ENCODE peak calls at places on chromosomes 1 and 21, in nine cellular contexts. M is Peyer's patch; W is CD4-positive, alpha-beta T cell; Q is fibroblast of the aortic adventitia; B is left ventricle myocardium inferior; V is stomach; Z is lower lobe of right lung; I is neural crest cell; T is mesothelial cell of epicardium. R is an unnamed sample.

GRCh38 chr1:30929944-30930525 is 21.5 kb upstream of the SDC3 start:
- DNase-seq in M (no peak), W (no peak), Q (no peak), B (no peak), V (no peak), Z (no peak), I (no peak), T (no peak), R (no peak)

GRCh38 chr21:46603228-46603627 is 1.7 kb downstream of the S100B start:
- DNase-seq in M (no peak), W (no peak), Q (peak), B (no peak), V (no peak), Z (no peak), I (no peak), T (no peak), R (no peak)

GRCh38 chr1:89286549-89287181 is 14.0 kb upstream of the GBP5 start:
- DNase-seq in M (no peak), W (no peak), Q (no peak), B (no peak), V (no peak), Z (no peak), I (no peak), T (no peak), R (no peak)

GRCh38 chr1:182616130-182617074 is 12.2 kb upstream of the RGS16 start:
- DNase-seq in M (peak), W (peak), Q (peak), B (peak), V (peak), Z (peak), I (no peak), T (peak), R (no peak)

GRCh38 chr1:14443164-14443787 is 155.2 kb upstream of the KAZN start:
- DNase-seq in M (no peak), W (no peak), Q (no peak), B (no peak), V (no peak), Z (no peak), I (no peak), T (peak), R (no peak)

GRCh38 chr1:187877220-187877619 is 1048.5 kb downstream of the PLA2G4A start:
- DNase-seq in M (no peak), W (no peak), Q (no peak), B (no peak), V (no peak), Z (no peak), I (no peak), T (no peak), R (no peak)

GRCh38 chr1:43836267-43836951 is 97.2 kb upstream of the ARTN start:
- DNase-seq in M (peak), W (peak), Q (no peak), B (peak), V (peak), Z (peak), I (no peak), T (peak), R (no peak)

GRCh38 chr1:19484338-19484792 is 974 bp downstream of the CAPZB start:
- DNase-seq in M (peak), W (no peak), Q (no peak), B (no peak), V (no peak), Z (peak), I (peak), T (peak), R (no peak)

GRCh38 chr1:28428012-28428411 is 58.5 kb downstream of the PHACTR4 start:
- DNase-seq in M (no peak), W (no peak), Q (no peak), B (no peak), V (no peak), Z (no peak), I (no peak), T (no peak), R (no peak)

GRCh38 chr1:112517646-112518045 is 8.9 kb downstream of the WNT2B start:
- DNase-seq in M (no peak), W (no peak), Q (no peak), B (no peak), V (no peak), Z (no peak), I (no peak), T (no peak), R (no peak)

GRCh38 chr1:65791860-65792670 is 630 bp upstream of the PDE4B start:
- DNase-seq in M (no peak), W (no peak), Q (no peak), B (peak), V (no peak), Z (peak), I (peak), T (no peak), R (no peak)

GRCh38 chr1:165648919-165649572 is 18.0 kb downstream of the MGST3 start:
- DNase-seq in M (no peak), W (no peak), Q (no peak), B (no peak), V (no peak), Z (no peak), I (no peak), T (no peak), R (no peak)

GRCh38 chr1:160499631-160500030 is 23.4 kb downstream of the SLAMF6 start:
- DNase-seq in M (no peak), W (no peak), Q (no peak), B (no peak), V (no peak), Z (no peak), I (no peak), T (no peak), R (no peak)

GRCh38 chr1:181135462-181135781 is 46.9 kb downstream of the IER5 start:
- DNase-seq in M (no peak), W (no peak), Q (peak), B (no peak), V (no peak), Z (no peak), I (no peak), T (no peak), R (peak)

GRCh38 chr1:66182551-66183178 is 351.3 kb upstream of the SGIP1 start:
- DNase-seq in M (no peak), W (peak), Q (peak), B (no peak), V (no peak), Z (no peak), I (no peak), T (peak), R (no peak)

GRCh38 chr1:115374598-115374997 is 36.5 kb upstream of the NGF start:
- DNase-seq in M (no peak), W (no peak), Q (no peak), B (no peak), V (no peak), Z (no peak), I (no peak), T (no peak), R (no peak)

GRCh38 chr1:212737559-212737958 is 37.9 kb upstream of the BATF3 start:
- DNase-seq in M (no peak), W (no peak), Q (no peak), B (no peak), V (no peak), Z (no peak), I (no peak), T (no peak), R (no peak)

GRCh38 chr1:21342961-21343838 is 52.9 kb upstream of the ECE1 start:
- DNase-seq in M (no peak), W (no peak), Q (peak), B (no peak), V (no peak), Z (no peak), I (no peak), T (no peak), R (no peak)

GRCh38 chr1:179448429-179449149 is 82.8 kb downstream of the AXDND1 start:
- DNase-seq in M (no peak), W (no peak), Q (no peak), B (no peak), V (no peak), Z (no peak), I (no peak), T (no peak), R (no peak)

GRCh38 chr1:219523411-219523810 is 89.5 kb downstream of the ZC3H11B start:
- DNase-seq in M (no peak), W (no peak), Q (no peak), B (no peak), V (no peak), Z (no peak), I (no peak), T (no peak), R (no peak)

GRCh38 chr1:53107090-53107489 is 35.3 kb downstream of the SLC1A7 start:
- DNase-seq in M (no peak), W (no peak), Q (no peak), B (no peak), V (no peak), Z (no peak), I (no peak), T (no peak), R (no peak)

GRCh38 chr1:82273816-82274215 is 473.1 kb downstream of the ADGRL2 start:
- DNase-seq in M (no peak), W (no peak), Q (no peak), B (no peak), V (no peak), Z (no peak), I (no peak), T (no peak), R (no peak)

GRCh38 chr1:169487153-169487552 is 1.4 kb upstream of the SLC19A2 start:
- DNase-seq in M (no peak), W (no peak), Q (no peak), B (no peak), V (no peak), Z (no peak), I (no peak), T (no peak), R (no peak)

GRCh38 chr1:32336963-32337675 is 1.1 kb upstream of the MARCKSL1 start:
- DNase-seq in M (peak), W (no peak), Q (peak), B (peak), V (peak), Z (peak), I (no peak), T (no peak), R (no peak)

GRCh38 chr1:86352096-86352495 is 44.0 kb downstream of the ODF2L start:
- DNase-seq in M (no peak), W (no peak), Q (peak), B (no peak), V (no peak), Z (no peak), I (no peak), T (no peak), R (no peak)

GRCh38 chr1:4171480-4172450 is 271.7 kb upstream of the C1orf174 start:
- DNase-seq in M (peak), W (no peak), Q (no peak), B (peak), V (peak), Z (no peak), I (no peak), T (no peak), R (no peak)

GRCh38 chr1:225845633-225846259 is 35.8 kb downstream of the EPHX1 start:
- DNase-seq in M (peak), W (no peak), Q (peak), B (peak), V (peak), Z (peak), I (peak), T (peak), R (peak)

GRCh38 chr1:53411541-53412152 is 47.6 kb upstream of the DMRTB1 start:
- DNase-seq in M (no peak), W (no peak), Q (no peak), B (no peak), V (no peak), Z (no peak), I (no peak), T (no peak), R (no peak)

GRCh38 chr1:118185083-118185899 is at the start of gene SPAG17:
- DNase-seq in M (peak), W (no peak), Q (peak), B (peak), V (peak), Z (peak), I (peak), T (peak), R (peak)

GRCh38 chr21:44999428-44999971 is 59.7 kb downstream of the SLX9 start:
- DNase-seq in M (no peak), W (no peak), Q (no peak), B (no peak), V (no peak), Z (peak), I (no peak), T (no peak), R (no peak)

GRCh38 chr1:12078575-12078937 is 15.5 kb downstream of the TNFRSF8 start:
- DNase-seq in M (no peak), W (no peak), Q (no peak), B (no peak), V (no peak), Z (no peak), I (no peak), T (no peak), R (no peak)

GRCh38 chr1:12080773-12081556 is 17.9 kb downstream of the TNFRSF8 start:
- DNase-seq in M (no peak), W (no peak), Q (no peak), B (no peak), V (no peak), Z (no peak), I (no peak), T (no peak), R (no peak)

GRCh38 chr1:12080156-12080555 is 17.1 kb downstream of the TNFRSF8 start:
- DNase-seq in M (no peak), W (no peak), Q (no peak), B (no peak), V (no peak), Z (no peak), I (no peak), T (no peak), R (no peak)

GRCh38 chr1:12081648-12082396 is 18.7 kb downstream of the TNFRSF8 start:
- DNase-seq in M (no peak), W (no peak), Q (no peak), B (no peak), V (no peak), Z (no peak), I (no peak), T (no peak), R (no peak)

DNA sequence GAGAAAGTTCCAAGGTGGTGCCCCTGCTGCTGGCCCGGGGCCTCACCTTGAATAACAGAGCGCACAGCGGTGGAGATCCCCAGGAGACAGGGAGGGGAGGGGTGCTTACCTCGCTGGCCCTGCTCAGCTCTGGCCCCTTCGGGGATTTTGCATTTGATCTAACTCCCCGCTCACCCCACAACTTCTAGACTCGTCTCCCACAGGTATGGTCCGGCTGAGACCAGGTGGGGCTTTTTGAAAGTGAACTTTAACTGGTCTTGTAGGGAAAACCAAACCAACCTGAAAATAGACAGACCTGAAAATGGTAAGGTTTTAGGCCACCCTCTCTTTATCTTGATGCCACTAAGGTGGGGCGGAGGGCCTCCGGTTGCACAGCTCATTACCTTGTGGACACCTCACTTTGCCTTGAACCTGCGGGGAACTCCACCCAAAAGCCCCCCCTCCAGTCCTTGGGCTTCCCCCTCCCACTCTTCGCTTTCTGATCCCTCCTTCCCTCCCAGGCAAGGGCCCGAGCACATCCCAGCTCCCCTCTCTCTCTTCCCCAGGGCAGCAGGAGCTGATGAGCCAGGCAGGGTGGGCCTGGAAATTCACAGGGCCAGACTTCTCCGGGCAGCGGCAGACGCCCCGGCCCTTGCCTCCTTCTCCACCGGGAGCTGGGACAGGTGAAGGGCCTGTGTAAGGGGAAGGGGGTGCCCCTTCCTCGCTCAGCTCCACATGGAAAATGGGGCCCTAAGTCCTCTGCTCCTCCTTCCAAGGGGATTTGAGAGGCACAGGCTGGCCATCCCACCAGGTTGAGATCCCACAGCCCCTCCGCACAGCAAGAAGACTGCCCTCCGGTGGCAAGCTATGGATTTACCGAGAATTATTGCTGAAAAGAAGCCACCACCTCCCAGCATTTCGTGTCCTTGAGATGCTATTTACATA is 16.1 kb downstream of the TNFRSF8 start:
- DNase-seq in M (peak), W (no peak), Q (peak), B (no peak), V (no peak), Z (no peak), I (peak), T (peak), R (peak)
- TF ChIP-seq CTCF in M (peak), W (no peak), Q (peak), B (peak), V (no peak), Z (peak), I (peak), T (peak), R (peak)

GRCh38 chr1:7346070-7346596 is 425.0 kb upstream of the VAMP3 start:
- DNase-seq in M (no peak), W (no peak), Q (no peak), B (no peak), V (no peak), Z (no peak), I (no peak), T (no peak), R (no peak)
- TF ChIP-seq CTCF in M (no peak), W (no peak), Q (no peak), B (no peak), V (no peak), Z (no peak), I (no peak), T (no peak), R (no peak)

DNA sequence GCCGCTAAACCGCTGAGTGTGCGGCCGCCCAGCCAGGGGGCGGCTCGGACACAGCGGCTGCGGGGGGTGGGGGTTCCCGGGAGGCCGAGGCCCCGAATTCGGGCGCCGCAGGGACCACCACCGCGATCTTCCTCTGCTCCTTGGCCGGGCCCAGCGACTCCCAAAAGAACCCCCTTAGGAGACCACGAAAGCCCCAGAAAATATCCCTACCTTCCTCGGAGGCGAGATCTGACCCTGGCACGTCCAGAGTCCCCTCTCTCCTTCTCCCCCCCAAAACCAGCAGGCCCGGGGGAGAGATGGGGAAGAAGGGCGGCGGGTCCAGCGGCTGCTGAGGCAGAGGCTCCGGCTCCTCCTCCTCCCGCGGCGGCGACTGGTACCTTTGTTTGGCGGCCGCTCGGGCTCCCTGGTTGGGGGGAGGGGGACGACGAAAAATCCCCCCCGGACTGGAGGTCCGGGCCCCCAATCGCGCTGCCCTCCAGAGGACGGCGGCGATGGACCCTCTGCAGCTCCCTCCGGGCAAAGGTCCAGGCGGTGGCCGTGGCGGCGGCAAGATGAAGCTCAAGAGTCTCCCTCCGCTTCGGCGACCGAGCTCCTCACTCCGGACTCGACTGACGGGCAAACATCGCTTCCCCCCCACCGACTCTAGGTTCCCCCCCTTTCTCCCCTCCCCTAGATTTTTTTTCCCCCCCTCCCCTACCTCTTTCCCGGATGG is at the start of gene ARID4B:
- DNase-seq in M (peak), W (no peak), Q (no peak), B (peak), V (peak), Z (peak), I (peak), T (peak), R (no peak)
- TF ChIP-seq CTCF in M (no peak), W (no peak), Q (no peak), B (no peak), V (no peak), Z (no peak), I (no peak), T (no peak), R (no peak)

GRCh38 chr21:33231526-33231925 is 1.8 kb downstream of the IFNAR2 start:
- DNase-seq in M (no peak), W (peak), Q (no peak), B (no peak), V (no peak), Z (no peak), I (no peak), T (no peak), R (no peak)

GRCh38 chr21:33229776-33230517 is at the start of gene IFNAR2:
- DNase-seq in M (peak), W (peak), Q (peak), B (peak), V (peak), Z (peak), I (peak), T (peak), R (peak)

GRCh38 chr21:33229099-33229775 is 501 bp upstream of the IFNAR2 start:
- DNase-seq in M (no peak), W (no peak), Q (no peak), B (no peak), V (no peak), Z (no peak), I (no peak), T (no peak), R (no peak)

GRCh38 chr21:33232640-33233039 is 2.9 kb downstream of the IFNAR2 start:
- DNase-seq in M (no peak), W (no peak), Q (no peak), B (no peak), V (no peak), Z (no peak), I (no peak), T (no peak), R (no peak)

DNA sequence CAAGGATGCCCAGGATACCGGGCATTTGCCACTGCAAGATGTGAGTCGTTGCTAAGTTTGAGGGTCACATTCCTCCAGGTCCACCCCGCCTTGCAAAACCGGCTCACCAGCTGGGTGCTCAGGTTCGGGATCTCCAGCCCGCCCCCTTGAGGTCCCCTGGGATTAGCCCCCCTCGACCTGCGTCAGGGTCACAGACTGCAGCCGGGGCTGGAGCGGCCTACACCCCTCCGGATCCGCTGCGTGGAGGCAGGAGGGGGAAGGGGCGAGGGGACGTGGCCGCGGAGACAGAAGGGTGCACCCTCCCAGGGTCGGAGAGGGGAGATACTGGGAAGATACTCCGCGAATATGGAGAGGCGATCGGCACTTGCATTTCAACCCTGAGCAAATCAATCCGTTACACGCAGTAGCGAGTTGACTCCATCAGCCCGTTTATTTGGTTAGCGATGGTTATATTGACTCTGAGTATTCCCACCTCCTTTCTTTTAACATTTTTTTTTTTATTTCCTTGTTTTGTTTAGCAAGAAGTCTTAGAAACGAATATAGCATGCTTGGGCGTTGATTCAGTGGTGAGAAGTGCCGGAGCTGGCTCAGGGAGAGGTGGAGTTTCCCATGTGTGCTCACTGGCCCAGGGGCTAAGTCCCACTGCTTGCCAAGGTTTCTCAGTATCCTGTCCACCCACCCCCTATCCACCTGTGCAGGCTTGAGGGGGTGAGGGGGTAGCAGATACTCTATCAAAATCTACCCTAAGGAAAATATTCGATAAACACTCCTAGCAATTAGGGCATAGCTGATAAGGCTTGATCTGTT is 983 bp downstream of the IFNAR2 start:
- DNase-seq in M (peak), W (peak), Q (peak), B (peak), V (no peak), Z (peak), I (peak), T (peak), R (peak)
- TF ChIP-seq CTCF in M (no peak), W (peak), Q (no peak), B (no peak), V (no peak), Z (no peak), I (peak), T (no peak), R (peak)